ENCODE peak calls at places on chromosomes 12 and 14, in four cellular contexts. S, Y, K and F are unnamed samples.

GRCh38 chr14:79586401-79586800 is 624.9 kb downstream of the DIO2 start:
- DNase-seq in S (no peak), Y (no peak), K (no peak), F (no peak)

GRCh38 chr12:45105996-45106395 is 55.1 kb upstream of the DBX2 start:
- DNase-seq in S (no peak), Y (no peak), K (no peak), F (no peak)

GRCh38 chr14:59374048-59374447 is 91.1 kb downstream of the GPR135 start:
- DNase-seq in S (no peak), Y (no peak), K (no peak), F (no peak)

GRCh38 chr12:117685115-117685926 is 283.5 kb downstream of the KSR2 start:
- DNase-seq in S (peak; percentile 65), Y (peak; percentile 67), K (no peak), F (peak; percentile 79)

GRCh38 chr14:46887144-46887543 is 235.6 kb upstream of the RPL10L start:
- DNase-seq in S (no peak), Y (no peak), K (no peak), F (no peak)

GRCh38 chr14:28375295-28375694 is 391.3 kb upstream of the FOXG1 start:
- DNase-seq in S (no peak), Y (no peak), K (peak; percentile 69), F (no peak)

GRCh38 chr12:76346236-76346635 is 2.0 kb downstream of the BBS10 start:
- DNase-seq in S (no peak), Y (no peak), K (peak; percentile 40), F (no peak)

GRCh38 chr12:47100146-47100545 is 20.4 kb upstream of the AMIGO2 start:
- DNase-seq in S (no peak), Y (no peak), K (no peak), F (no peak)

GRCh38 chr12:54723653-54724256 is 75.6 kb upstream of the DCD start:
- DNase-seq in S (peak; percentile 10), Y (no peak), K (peak; percentile 25), F (no peak)

GRCh38 chr14:68688872-68689371 is 103.9 kb downstream of the ZFP36L1 start:
- DNase-seq in S (peak; percentile 78), Y (no peak), K (peak; percentile 72), F (peak; percentile 46)

GRCh38 chr12:105721051-105721825 is 390.7 kb downstream of the C12orf75 start:
- DNase-seq in S (no peak), Y (no peak), K (no peak), F (no peak)

GRCh38 chr12:57842342-57843294 is 3.9 kb downstream of the CTDSP2 start:
- DNase-seq in S (no peak), Y (no peak), K (no peak), F (peak; percentile 17)

GRCh38 chr12:15787801-15788200 is 1.4 kb downstream of the EPS8 start:
- DNase-seq in S (no peak), Y (no peak), K (no peak), F (no peak)

GRCh38 chr12:90250766-90251165 is 542.1 kb upstream of the ATP2B1 start:
- DNase-seq in S (no peak), Y (no peak), K (peak; percentile 76), F (no peak)

GRCh38 chr14:72608391-72609204 is 285.3 kb downstream of the DPF3 start:
- DNase-seq in S (peak; percentile 72), Y (peak; percentile 42), K (peak; percentile 85), F (peak; percentile 96)

GRCh38 chr14:41343857-41344256 is 262.8 kb upstream of the LRFN5 start:
- DNase-seq in S (no peak), Y (no peak), K (no peak), F (no peak)

GRCh38 chr12:85280138-85280983 is at the start of gene ALX1:
- DNase-seq in S (peak; percentile 22), Y (no peak), K (peak; percentile 42), F (no peak)

GRCh38 chr14:28059254-28059653 is 707.3 kb upstream of the FOXG1 start:
- DNase-seq in S (no peak), Y (no peak), K (no peak), F (no peak)

GRCh38 chr14:37013116-37013515 is 159.3 kb downstream of the SLC25A21 start:
- DNase-seq in S (no peak), Y (no peak), K (no peak), F (no peak)

GRCh38 chr12:58314610-58315009 is 373.2 kb downstream of the ATP23 start:
- DNase-seq in S (no peak), Y (no peak), K (peak; percentile 51), F (peak; percentile 71)

GRCh38 chr12:110354172-110354780 is 49.2 kb downstream of the ANAPC7 start:
- DNase-seq in S (no peak), Y (no peak), K (peak; percentile 68), F (no peak)

GRCh38 chr12:62562892-62563291 is 96.3 kb downstream of the MON2 start:
- DNase-seq in S (no peak), Y (no peak), K (peak; percentile 75), F (peak; percentile 13)

GRCh38 chr12:2679816-2680675 is 114.7 kb upstream of the FKBP4 start:
- DNase-seq in S (no peak), Y (peak; percentile 52), K (no peak), F (no peak)

GRCh38 chr12:79886917-79887519 is 47.9 kb downstream of the PPP1R12A start:
- DNase-seq in S (peak; percentile 46), Y (no peak), K (peak; percentile 78), F (peak; percentile 62)
- TF ChIP-seq CTCF in S (peak; percentile 52), Y (no peak), K (peak; percentile 75), F (peak; percentile 89)

DNA sequence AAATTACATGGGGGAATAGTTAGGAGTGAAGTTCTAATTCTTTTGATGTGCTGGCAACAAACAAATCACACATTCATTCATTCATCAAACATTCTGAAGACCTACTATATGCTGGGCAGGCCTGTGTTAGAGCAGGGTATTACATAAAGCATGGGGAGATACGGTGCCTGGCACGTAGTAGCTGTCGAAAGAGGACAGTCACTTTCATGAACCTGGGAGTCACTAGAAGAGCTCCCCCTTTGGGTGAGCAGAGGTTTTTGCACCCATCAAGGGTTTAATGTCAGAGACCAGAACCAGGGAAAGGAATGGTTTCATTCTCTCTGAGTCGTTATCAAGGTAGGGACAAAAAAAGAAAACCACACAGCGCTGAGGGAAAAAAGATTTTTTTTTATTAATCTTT is 10.0 kb downstream of the LHX5 start:
- DNase-seq in S (no peak), Y (no peak), K (peak; percentile 23), F (peak; percentile 26)
- TF ChIP-seq CTCF in S (peak; percentile 64), Y (no peak), K (peak; percentile 61), F (peak; percentile 57)

DNA sequence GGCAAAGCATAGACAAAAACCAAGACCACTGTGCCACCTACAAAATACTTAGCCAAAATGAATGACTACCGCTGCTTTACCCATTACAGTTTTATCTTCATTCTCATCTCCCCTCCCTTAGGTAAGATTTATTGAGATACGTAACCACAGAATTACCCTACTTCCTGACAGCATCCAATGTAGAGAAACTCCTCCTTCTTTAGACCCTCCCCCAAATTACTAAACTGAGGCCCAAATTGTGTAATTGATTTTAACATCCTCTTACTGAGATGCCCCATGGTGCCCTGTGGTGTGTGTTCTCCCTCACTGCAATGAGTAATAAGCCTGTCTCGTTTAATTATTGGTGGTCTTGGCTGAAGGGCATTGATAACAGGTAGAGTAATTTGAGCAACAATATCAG is 19.1 kb downstream of the VRK1 start:
- DNase-seq in S (no peak), Y (no peak), K (no peak), F (no peak)
- TF ChIP-seq CTCF in S (no peak), Y (no peak), K (no peak), F (no peak)

GRCh38 chr14:99481745-99482099 is 513 bp downstream of the CCNK start:
- DNase-seq in S (no peak), Y (no peak), K (peak; percentile 38), F (peak; percentile 31)
- TF ChIP-seq CTCF in S (no peak), Y (no peak), K (no peak), F (no peak)

GRCh38 chr14:105439710-105440553 is 20.3 kb downstream of the MTA1 start:
- DNase-seq in S (no peak), Y (no peak), K (no peak), F (no peak)
- TF ChIP-seq CTCF in S (no peak), Y (no peak), K (no peak), F (no peak)

GRCh38 chr12:6851921-6852650 is at the start of gene USP5:
- DNase-seq in S (peak; percentile 99), Y (peak; percentile 100), K (peak; percentile 100), F (peak; percentile 100)
- TF ChIP-seq CTCF in S (no peak), Y (no peak), K (no peak), F (peak; percentile 17)

GRCh38 chr14:21231020-21231652 is 38.1 kb downstream of the HNRNPC start:
- DNase-seq in S (no peak), Y (no peak), K (no peak), F (no peak)

GRCh38 chr14:21229821-21230220 is 39.4 kb downstream of the HNRNPC start:
- DNase-seq in S (no peak), Y (no peak), K (no peak), F (no peak)

GRCh38 chr14:21234112-21234511 is 35.1 kb downstream of the HNRNPC start:
- DNase-seq in S (no peak), Y (no peak), K (no peak), F (no peak)

GRCh38 chr14:21236948-21237797 is 32.1 kb downstream of the HNRNPC start:
- DNase-seq in S (no peak), Y (no peak), K (no peak), F (no peak)

DNA sequence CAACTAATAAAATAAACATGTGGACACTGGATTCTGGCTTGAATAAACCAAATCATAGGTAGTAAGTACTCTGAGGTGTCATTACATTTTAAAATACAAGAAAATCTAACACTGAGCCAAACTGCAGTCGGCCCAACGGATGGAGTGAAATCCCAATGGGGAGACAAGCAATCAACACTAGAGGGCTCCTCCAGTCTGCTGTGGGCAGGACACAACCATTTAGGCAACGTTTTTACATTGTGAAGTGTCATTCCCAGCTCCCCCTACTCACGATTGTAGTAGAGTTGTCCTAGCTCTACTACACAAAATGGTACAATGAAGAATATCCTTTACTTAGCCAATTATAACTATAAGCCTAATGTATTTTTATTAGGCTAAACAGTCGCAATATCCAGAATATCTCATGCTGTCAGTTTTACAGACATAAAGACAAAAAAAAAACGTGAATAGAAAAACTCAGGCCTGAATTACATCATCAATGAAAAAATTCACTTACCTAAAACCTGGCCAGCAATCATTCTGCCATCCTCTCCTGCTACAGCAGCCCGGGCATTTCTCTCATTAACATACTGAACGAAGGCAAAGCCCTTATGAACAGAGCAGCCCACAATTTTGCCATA is 35.7 kb downstream of the HNRNPC start:
- DNase-seq in S (no peak), Y (no peak), K (no peak), F (no peak)
- TF ChIP-seq CTCF in S (peak; percentile 26), Y (no peak), K (peak; percentile 42), F (peak; percentile 52)

DNA sequence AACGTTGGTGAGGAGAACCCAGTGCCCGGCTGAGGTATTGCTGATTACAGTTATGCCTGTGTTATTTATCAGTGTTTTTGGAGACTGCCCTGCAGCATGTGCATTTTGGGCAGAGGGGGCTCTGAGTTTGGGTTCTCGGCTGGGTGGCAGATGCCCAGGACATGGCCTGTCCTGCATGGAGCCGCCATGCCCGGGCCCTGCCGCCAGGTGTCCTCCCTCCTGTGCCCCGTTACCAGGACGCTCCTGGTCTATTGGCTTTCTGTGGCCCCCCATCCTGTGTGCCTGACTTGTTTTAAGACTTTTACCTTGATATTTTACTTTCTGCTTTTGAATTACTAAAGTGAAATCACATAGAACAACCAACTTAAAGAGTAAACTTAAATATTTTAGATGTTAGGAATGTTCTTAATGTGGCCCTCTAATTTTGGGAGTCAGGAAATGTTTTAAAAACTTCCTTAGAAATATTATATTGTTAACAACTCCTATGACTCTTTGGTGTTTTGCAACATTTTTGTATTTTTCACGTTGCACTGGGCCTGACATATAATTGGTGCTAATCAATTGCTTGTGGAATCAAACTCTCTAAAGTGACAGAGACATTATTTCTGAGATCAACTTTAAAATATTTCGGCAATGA is 51.8 kb downstream of the PRIMA1 start:
- DNase-seq in S (no peak), Y (no peak), K (no peak), F (no peak)
- TF ChIP-seq CTCF in S (no peak), Y (no peak), K (no peak), F (no peak)